ENCODE peak calls at places on chromosomes 3 and 15, in five cellular contexts. B is ureter, S is AG09309, M is AG04450, W is GM13977. C is an unnamed sample.

GRCh38 chr3:187739561-187740445 is 5.5 kb downstream of the BCL6 start:
- DNase-seq in M (peak), S (peak), W (peak), B (peak), C (peak)

GRCh38 chr15:42955518-42955917 is 34.9 kb upstream of the TTBK2 start:
- DNase-seq in M (peak), S (peak), W (no peak), B (no peak), C (no peak)

GRCh38 chr15:85781099-85781498 is 13.6 kb downstream of the KLHL25 start:
- DNase-seq in S (no peak), M (no peak), W (no peak), B (no peak), C (no peak)

GRCh38 chr3:96466441-96466840 is 348.0 kb upstream of the EPHA6 start:
- DNase-seq in S (no peak), W (no peak), M (no peak), B (no peak), C (no peak)

GRCh38 chr15:67089218-67090193 is 24.1 kb downstream of the SMAD3 start:
- DNase-seq in S (no peak), W (no peak), M (no peak), B (no peak), C (peak)

GRCh38 chr3:37768107-37768809 is 93.4 kb upstream of the CTDSPL start:
- DNase-seq in M (peak), S (no peak), B (no peak), W (no peak), C (no peak)

GRCh38 chr3:110400315-110400714 is 671.3 kb upstream of the NECTIN3 start:
- DNase-seq in S (no peak), M (no peak), B (no peak), W (no peak), C (no peak)

GRCh38 chr3:106750092-106750491 is 627.1 kb upstream of the CCDC54 start:
- DNase-seq in S (no peak), B (no peak), W (no peak), M (no peak), C (no peak)

GRCh38 chr3:66655673-66656072 is 154.9 kb upstream of the LRIG1 start:
- DNase-seq in W (no peak), S (no peak), B (no peak), M (no peak), C (no peak)

GRCh38 chr3:13706451-13706850 is 157.5 kb downstream of the FBLN2 start:
- DNase-seq in B (peak), S (no peak), W (no peak), M (no peak), C (peak)

GRCh38 chr3:76470285-76470684 is 569.6 kb upstream of the ROBO2 start:
- DNase-seq in W (no peak), S (peak), B (no peak), M (peak), C (no peak)

GRCh38 chr3:161913786-161914389 is 417.3 kb downstream of the OTOL1 start:
- DNase-seq in W (no peak), M (no peak), S (no peak), B (no peak), C (no peak)

GRCh38 chr3:39144748-39145380 is 8.5 kb downstream of the CSRNP1 start:
- DNase-seq in B (no peak), W (no peak), M (no peak), S (no peak), C (no peak)

GRCh38 chr3:126460386-126460785 is 15.3 kb downstream of the ZXDC start:
- DNase-seq in B (no peak), M (no peak), W (no peak), S (no peak), C (no peak)

GRCh38 chr15:87841426-87841998 is 415.0 kb downstream of the NTRK3 start:
- DNase-seq in W (no peak), S (no peak), B (no peak), M (no peak), C (no peak)

GRCh38 chr3:97979610-97980009 is 7.4 kb upstream of the RIOX2 start:
- DNase-seq in W (no peak), M (no peak), S (no peak), B (no peak), C (no peak)

GRCh38 chr3:170360476-170360875 is 3.0 kb downstream of the SKIL start:
- DNase-seq in S (no peak), B (no peak), M (no peak), W (no peak), C (no peak)